ENCODE peak calls at places on chromosome 1, in six cellular contexts. B is thoracic aorta, G is tibial artery, D is heart right ventricle, V is colonic mucosa, L is cardiac muscle cell. E is an unnamed sample.
A peak's percentile ranks its signal among the peaks of the same experiment; 100 is the strongest.

GRCh38 chr1:7975212-7975865 is 13.8 kb downstream of the PARK7 start:
- DNase-seq in V (peak; percentile 81), G (peak; percentile 55), B (no peak), L (peak; percentile 83), D (peak; percentile 60), E (peak; percentile 70)

GRCh38 chr1:215631489-215631888 is 64.4 kb downstream of the KCTD3 start:
- DNase-seq in D (peak; percentile 19), G (no peak), B (no peak), L (no peak), V (no peak), E (no peak)

GRCh38 chr1:159854101-159854692 is 8.3 kb downstream of the VSIG8 start:
- DNase-seq in L (peak; percentile 70), V (peak; percentile 90), D (peak; percentile 83), B (peak; percentile 38), G (peak; percentile 87), E (peak; percentile 86)

GRCh38 chr1:58619286-58620054 is 42.4 kb upstream of the TACSTD2 start:
- DNase-seq in B (no peak), G (peak; percentile 22), V (no peak), D (no peak), L (no peak), E (no peak)

GRCh38 chr1:12772520-12772919 is 1.0 kb upstream of the PRAMEF12 start:
- DNase-seq in L (no peak), V (no peak), D (no peak), B (no peak), G (no peak), E (peak; percentile 16)

GRCh38 chr1:241918879-241919278 is 38.7 kb upstream of the BECN2 start:
- DNase-seq in G (no peak), B (peak; percentile 2), L (no peak), D (no peak), V (no peak), E (no peak)

GRCh38 chr1:234216116-234216703 is 157.0 kb upstream of the COA6 start:
- DNase-seq in B (no peak), V (no peak), G (no peak), L (no peak), D (no peak), E (no peak)

GRCh38 chr1:219716611-219717114 is 103.8 kb upstream of the ZC3H11B start:
- DNase-seq in B (no peak), V (no peak), L (no peak), G (no peak), D (no peak), E (no peak)

GRCh38 chr1:3060601-3061551 is 8.1 kb upstream of the PRDM16 start:
- DNase-seq in B (no peak), G (no peak), D (no peak), L (no peak), V (no peak), E (no peak)

GRCh38 chr1:204376919-204377799 is 17.4 kb upstream of the PLEKHA6 start:
- DNase-seq in V (peak; percentile 95), G (no peak), D (no peak), B (no peak), L (no peak), E (no peak)

GRCh38 chr1:27563407-27564263 is 40.3 kb downstream of the AHDC1 start:
- DNase-seq in B (no peak), G (peak; percentile 77), L (no peak), V (peak; percentile 80), D (peak; percentile 77), E (no peak)

GRCh38 chr1:59139396-59139795 is 157.5 kb upstream of the FGGY start:
- DNase-seq in D (peak; percentile 48), B (no peak), V (no peak), L (no peak), G (no peak), E (no peak)

GRCh38 chr1:91895832-91896556 is 10.0 kb upstream of the TGFBR3 start:
- DNase-seq in L (no peak), D (no peak), B (no peak), G (no peak), V (no peak), E (peak; percentile 21)

GRCh38 chr1:101295212-101295611 is 58.4 kb downstream of the S1PR1 start:
- DNase-seq in V (peak; percentile 43), L (no peak), G (no peak), B (no peak), D (no peak), E (peak; percentile 38)

GRCh38 chr1:115768549-115768948 is at the start of gene CASQ2:
- DNase-seq in G (no peak), L (no peak), B (no peak), D (peak; percentile 57), V (no peak), E (no peak)

GRCh38 chr1:1325288-1326074 is 879 bp downstream of the CPTP start:
- DNase-seq in D (peak; percentile 80), B (no peak), G (no peak), V (peak; percentile 58), L (no peak), E (no peak)

GRCh38 chr1:30751830-30752650 is 5.5 kb downstream of the LAPTM5 start:
- DNase-seq in G (no peak), D (no peak), L (no peak), B (no peak), V (no peak), E (no peak)

GRCh38 chr1:240941706-240942370 is 329.9 kb upstream of the GREM2 start:
- DNase-seq in B (no peak), D (no peak), V (no peak), G (no peak), L (no peak), E (no peak)

GRCh38 chr1:186152227-186152944 is 222.7 kb downstream of the TPR start:
- DNase-seq in L (no peak), D (no peak), B (no peak), V (no peak), G (no peak), E (no peak)

GRCh38 chr1:210099921-210100320 is 132.7 kb upstream of the SERTAD4 start:
- DNase-seq in B (no peak), G (no peak), L (no peak), D (no peak), V (no peak), E (no peak)

GRCh38 chr1:33334081-33334552 is 13.2 kb upstream of the A3GALT2 start:
- DNase-seq in B (peak; percentile 68), V (no peak), L (no peak), G (peak; percentile 89), D (peak; percentile 49), E (peak; percentile 95)

GRCh38 chr1:58084266-58084665 is 462.3 kb downstream of the OMA1 start:
- DNase-seq in D (no peak), B (no peak), G (no peak), V (no peak), L (no peak), E (no peak)

GRCh38 chr1:207882692-207883091 is 28.2 kb downstream of the CD34 start:
- DNase-seq in D (no peak), V (no peak), B (no peak), G (no peak), L (no peak), E (no peak)

GRCh38 chr1:207885129-207886032 is 25.5 kb downstream of the CD34 start:
- DNase-seq in L (peak; percentile 88), V (peak; percentile 86), B (no peak), G (peak; percentile 87), D (peak; percentile 84), E (peak; percentile 94)

GRCh38 chr1:207884276-207885029 is 26.5 kb downstream of the CD34 start:
- DNase-seq in B (no peak), L (no peak), G (no peak), D (no peak), V (no peak), E (no peak)

GRCh38 chr1:207883660-207884245 is 27.2 kb downstream of the CD34 start:
- DNase-seq in G (no peak), D (no peak), B (no peak), V (no peak), L (no peak), E (no peak)

DNA sequence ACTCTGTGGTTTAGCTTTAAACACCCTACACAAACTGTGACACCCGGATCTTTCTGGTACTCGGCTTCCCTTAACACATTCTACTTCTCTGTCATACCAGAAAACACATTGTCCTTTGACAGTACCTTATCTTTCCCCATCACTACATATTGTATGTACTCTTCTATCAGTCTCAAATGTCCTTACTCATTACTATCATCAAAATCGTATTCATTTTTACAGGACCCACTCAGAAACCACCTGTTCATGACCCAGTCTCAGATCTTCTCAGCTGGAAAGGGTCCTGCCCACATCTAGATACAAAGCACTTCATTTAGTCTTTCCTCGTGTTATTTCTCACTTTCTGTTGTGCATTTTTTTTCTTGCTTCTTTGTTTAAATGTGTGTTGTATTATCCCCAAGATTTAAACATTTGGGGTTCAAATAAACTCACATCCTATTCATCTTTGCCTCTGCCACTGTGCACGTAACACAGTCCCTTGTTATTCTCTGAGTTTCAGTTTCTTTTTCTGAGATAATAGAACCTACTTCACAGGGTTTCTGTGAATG is 27.7 kb downstream of the CD34 start:
- DNase-seq in D (no peak), V (no peak), L (no peak), B (no peak), G (no peak), E (no peak)
- H3K4me3 ChIP-seq in D (no peak overlapping the region), V (no peak overlapping the region), L (no peak overlapping the region), B (peak overlapping the region; percentile 23), G (no peak overlapping the region), E (no peak overlapping the region)

DNA sequence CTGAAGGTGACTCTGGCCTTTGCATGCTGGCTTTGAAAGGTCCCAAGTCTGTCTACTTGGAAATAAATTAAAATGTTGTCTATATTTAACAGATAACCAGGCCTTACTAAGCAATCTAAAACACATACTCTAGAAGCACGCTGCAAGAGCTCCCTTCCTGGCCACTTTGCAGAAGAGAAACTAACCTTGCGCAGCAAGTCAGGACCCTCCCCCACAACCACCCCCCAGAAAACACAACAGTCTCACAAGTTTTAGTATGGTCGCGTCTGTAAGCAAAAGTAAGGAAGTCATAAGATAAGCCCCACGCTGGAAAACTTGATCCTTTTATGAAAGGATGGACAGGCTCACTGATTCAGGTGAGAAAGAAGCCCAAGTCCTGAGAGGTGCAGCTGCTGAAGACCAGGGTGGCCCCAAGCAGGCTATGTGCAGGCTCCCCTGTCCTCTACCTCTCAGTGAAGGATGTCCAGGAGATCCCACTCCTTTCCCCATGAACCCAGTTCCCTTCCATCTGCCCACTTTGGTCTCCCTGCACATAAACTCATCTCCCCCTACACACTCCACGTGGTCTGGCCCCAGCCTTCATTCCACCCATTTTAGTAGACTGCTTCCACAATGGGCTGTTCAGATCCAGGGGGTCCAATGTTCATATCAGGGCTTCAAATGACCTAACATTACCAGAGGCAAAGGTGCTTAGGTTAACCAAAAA is 23.8 kb downstream of the HIVEP3 start:
- DNase-seq in D (no peak), B (no peak), G (no peak), V (no peak), L (no peak), E (no peak)
- H3K4me1 ChIP-seq in D (peaks cover 65% of the 10 kb centered on the region), B (peaks cover 8% of the 10 kb centered on the region), G (peaks cover 17% of the 10 kb centered on the region), V (peaks cover 5% of the 10 kb centered on the region), L (no peaks in the 10 kb centered on the region), E (no peaks in the 10 kb centered on the region)

GRCh38 chr1:150572918-150573647 is 6.3 kb downstream of the MCL1 start:
- DNase-seq in D (no peak), B (no peak), L (no peak), V (no peak), G (no peak), E (no peak)
- H3K27ac ChIP-seq in D (peak overlapping the region; percentile 100), B (peak overlapping the region; percentile 99), L (peak overlapping the region; percentile 44), V (peak overlapping the region; percentile 98), G (peak overlapping the region; percentile 99), E (peak overlapping the region; percentile 100)

GRCh38 chr1:211711313-211711712 is 35.9 kb upstream of the NEK2 start:
- DNase-seq in L (no peak), B (no peak), V (no peak), D (no peak), G (no peak), E (no peak)
- H3K4me3 ChIP-seq in L (no peak overlapping the region), B (no peak overlapping the region), V (no peak overlapping the region), D (no peak overlapping the region), G (no peak overlapping the region), E (no peak overlapping the region)

E was measured in right atrium auricular region.